ENCODE peak calls at places on chromosomes 6 and 20, in eight cellular contexts. W, E, K, Y, C, A, T and X are unnamed samples.

GRCh38 chr6:8240316-8240715 is 138.0 kb upstream of the EEF1E1 start:
- DNase-seq in W (no peak), E (no peak), K (no peak), Y (no peak), C (no peak), A (no peak), T (no peak), X (no peak)

GRCh38 chr6:54058236-54058635 is 53.0 kb upstream of the MLIP start:
- DNase-seq in W (no peak), E (no peak), K (no peak), Y (no peak), C (no peak), A (no peak), T (no peak), X (no peak)

GRCh38 chr6:2119275-2119674 is 126.1 kb downstream of the GMDS start:
- DNase-seq in W (no peak), E (no peak), K (no peak), Y (no peak), C (no peak), A (no peak), T (no peak), X (no peak)

GRCh38 chr20:31923388-31924271 is 28.2 kb downstream of the PDRG1 start:
- DNase-seq in W (peak; percentile 14), E (no peak), K (no peak), Y (no peak), C (no peak), A (no peak), T (no peak), X (no peak)

GRCh38 chr6:22322103-22322882 is 25.5 kb upstream of the PRL start:
- DNase-seq in W (no peak), E (no peak), K (no peak), Y (no peak), C (no peak), A (no peak), T (no peak), X (no peak)

GRCh38 chr6:17179246-17180073 is 77.6 kb downstream of the STMND1 start:
- DNase-seq in W (peak; percentile 76), E (no peak), K (no peak), Y (no peak), C (no peak), A (no peak), T (no peak), X (no peak)

GRCh38 chr6:42104095-42104806 is 38.2 kb downstream of the C6orf132 start:
- DNase-seq in W (no peak), E (peak; percentile 88), K (peak; percentile 46), Y (peak; percentile 65), C (peak; percentile 80), A (peak; percentile 90), T (no peak), X (peak; percentile 57)

GRCh38 chr6:32175711-32176475 is at the start of gene AGPAT1:
- DNase-seq in W (peak; percentile 95), E (peak; percentile 98), K (peak; percentile 95), Y (peak; percentile 96), C (peak; percentile 96), A (peak; percentile 98), T (peak; percentile 90), X (peak; percentile 79)

GRCh38 chr20:16785221-16785620 is 37.1 kb downstream of the OTOR start:
- DNase-seq in W (peak; percentile 40), E (no peak), K (no peak), Y (no peak), C (no peak), A (no peak), T (no peak), X (no peak)

GRCh38 chr6:140208286-140208685 is 833.8 kb upstream of the CITED2 start:
- DNase-seq in W (no peak), E (no peak), K (no peak), Y (no peak), C (no peak), A (no peak), T (no peak), X (no peak)

GRCh38 chr6:169618526-169619490 is 83.0 kb downstream of the WDR27 start:
- DNase-seq in W (peak; percentile 90), E (no peak), K (no peak), Y (no peak), C (no peak), A (no peak), T (no peak), X (no peak)

GRCh38 chr6:31175961-31176360 is 5.5 kb upstream of the POU5F1 start:
- DNase-seq in W (peak; percentile 69), E (no peak), K (no peak), Y (no peak), C (peak; percentile 15), A (no peak), T (no peak), X (no peak)

GRCh38 chr6:130971504-130971903 is 91.5 kb downstream of the EPB41L2 start:
- DNase-seq in W (no peak), E (no peak), K (no peak), Y (no peak), C (no peak), A (no peak), T (no peak), X (no peak)

GRCh38 chr20:24991897-24992419 is 593 bp downstream of the APMAP start:
- DNase-seq in W (peak; percentile 56), E (peak; percentile 47), K (peak; percentile 49), Y (no peak), C (no peak), A (peak; percentile 92), T (no peak), X (no peak)

GRCh38 chr20:51275816-51276215 is 252.9 kb upstream of the KCNG1 start:
- DNase-seq in W (peak; percentile 78), E (peak; percentile 19), K (no peak), Y (no peak), C (no peak), A (no peak), T (peak; percentile 15), X (no peak)

GRCh38 chr6:138509371-138509770 is 10.1 kb upstream of the NHSL1 start:
- DNase-seq in W (peak; percentile 61), E (peak; percentile 40), K (peak; percentile 53), Y (peak; percentile 15), C (peak; percentile 29), A (no peak), T (no peak), X (no peak)

GRCh38 chr6:87197547-87197946 is 42.2 kb downstream of the ZNF292 start:
- DNase-seq in W (no peak), E (peak; percentile 33), K (no peak), Y (no peak), C (no peak), A (no peak), T (no peak), X (no peak)

GRCh38 chr6:143223895-143224294 is 163.2 kb downstream of the AIG1 start:
- DNase-seq in W (no peak), E (no peak), K (peak; percentile 19), Y (no peak), C (no peak), A (no peak), T (no peak), X (no peak)

GRCh38 chr20:53718622-53719021 is 125.0 kb upstream of the ZNF217 start:
- DNase-seq in W (no peak), E (no peak), K (no peak), Y (no peak), C (no peak), A (no peak), T (no peak), X (no peak)